ENCODE peak calls at places on chromosomes 12 and 14, in five cellular contexts. S is stomach, E is A673, P is pancreas, G is upper lobe of right lung. O is an unnamed sample.

GRCh38 chr12:5047729-5048128 is 4.0 kb downstream of the KCNA5 start:
- DNase-seq in P (no peak), E (no peak), G (no peak), S (no peak), O (no peak)

GRCh38 chr12:68180792-68181744 is 21.5 kb upstream of the IFNG start:
- DNase-seq in S (no peak), G (no peak), E (peak; percentile 6), P (no peak), O (no peak)

GRCh38 chr14:56474419-56475022 is 105.1 kb upstream of the TMEM260 start:
- DNase-seq in E (peak; percentile 74), S (no peak), G (no peak), P (no peak), O (no peak)

GRCh38 chr14:90758959-90759358 is 57.3 kb downstream of the TTC7B start:
- DNase-seq in G (peak; percentile 77), E (peak; percentile 32), P (peak; percentile 46), S (peak; percentile 38), O (peak; percentile 86)

GRCh38 chr14:32417956-32418552 is 89.0 kb downstream of the AKAP6 start:
- DNase-seq in G (no peak), S (peak; percentile 26), E (peak; percentile 15), P (peak; percentile 20), O (peak; percentile 36)

GRCh38 chr12:131379758-131380157 is 331.1 kb upstream of the SFSWAP start:
- DNase-seq in E (no peak), S (no peak), P (no peak), G (no peak), O (no peak)

GRCh38 chr14:52703225-52703624 is 3.8 kb upstream of the PSMC6 start:
- DNase-seq in G (no peak), E (peak; percentile 30), P (no peak), S (peak; percentile 70), O (no peak)

GRCh38 chr14:65296402-65296801 is 116.1 kb upstream of the FUT8 start:
- DNase-seq in G (no peak), P (peak; percentile 59), E (no peak), S (peak; percentile 27), O (no peak)

GRCh38 chr12:78192979-78193378 is 362.3 kb downstream of the NAV3 start:
- DNase-seq in E (no peak), S (no peak), P (no peak), G (no peak), O (no peak)

GRCh38 chr12:848519-849191 is 96.3 kb downstream of the WNK1 start:
- DNase-seq in P (no peak), E (no peak), S (no peak), G (no peak), O (no peak)

GRCh38 chr14:96671218-96671617 is 126.0 kb upstream of the VRK1 start:
- DNase-seq in S (no peak), G (no peak), P (no peak), E (no peak), O (no peak)

GRCh38 chr12:104756901-104757300 is 201.2 kb downstream of the SLC41A2 start:
- DNase-seq in G (no peak), E (no peak), S (no peak), P (no peak), O (no peak)

GRCh38 chr12:33708935-33709334 is 269.3 kb upstream of the SYT10 start:
- DNase-seq in P (no peak), S (no peak), E (no peak), G (no peak), O (no peak)

GRCh38 chr12:27969901-27970390 is 2.6 kb downstream of the PTHLH start:
- DNase-seq in E (peak; percentile 81), S (peak; percentile 72), P (peak; percentile 65), G (peak; percentile 76), O (peak; percentile 76)

GRCh38 chr12:38691164-38691563 is 214.2 kb downstream of the CPNE8 start:
- DNase-seq in G (no peak), P (no peak), S (no peak), E (no peak), O (no peak)

GRCh38 chr14:89855961-89856360 is 98.6 kb downstream of the EFCAB11 start:
- DNase-seq in S (no peak), G (no peak), P (no peak), E (no peak), O (no peak)

GRCh38 chr12:120984351-120984898 is 6.1 kb downstream of the HNF1A start:
- DNase-seq in S (peak; percentile 83), G (no peak), E (no peak), P (no peak), O (no peak)

GRCh38 chr12:68587448-68587873 is 23.2 kb upstream of the RAP1B start:
- DNase-seq in E (no peak), G (no peak), S (no peak), P (no peak), O (no peak)

GRCh38 chr12:72493390-72493789 is 221.2 kb downstream of the TRHDE start:
- DNase-seq in E (no peak), P (no peak), G (no peak), S (no peak), O (no peak)

GRCh38 chr12:21934173-21934572 is 7.1 kb downstream of the ABCC9 start:
- DNase-seq in G (no peak), P (no peak), S (no peak), E (no peak), O (no peak)

GRCh38 chr12:108241961-108242360 is 97.2 kb downstream of the CMKLR1 start:
- DNase-seq in P (no peak), E (no peak), G (no peak), S (no peak), O (no peak)

GRCh38 chr14:97005908-97006307 is 208.7 kb downstream of the VRK1 start:
- DNase-seq in S (no peak), G (no peak), E (no peak), P (no peak), O (no peak)

GRCh38 chr12:88571543-88571942 is 8.7 kb downstream of the KITLG start:
- DNase-seq in P (no peak), E (no peak), S (no peak), G (no peak), O (no peak)

GRCh38 chr12:51392556-51393237 is 1.5 kb upstream of the GALNT6 start:
- DNase-seq in G (no peak), E (no peak), S (no peak), P (no peak), O (peak; percentile 69)

GRCh38 chr12:121947966-121948365 is 29.6 kb downstream of the CFAP251 start:
- DNase-seq in S (no peak), G (no peak), E (no peak), P (no peak), O (no peak)

GRCh38 chr14:31275731-31276130 is 68.1 kb upstream of the HECTD1 start:
- DNase-seq in G (no peak), P (no peak), E (no peak), S (no peak), O (no peak)
- H3K9me3 ChIP-seq in G (no peaks in the 10 kb centered on the region), P (no peaks in the 10 kb centered on the region), E (peaks cover 7% of the 10 kb centered on the region), S (peaks cover 10% of the 10 kb centered on the region), O (no peaks in the 10 kb centered on the region)

DNA sequence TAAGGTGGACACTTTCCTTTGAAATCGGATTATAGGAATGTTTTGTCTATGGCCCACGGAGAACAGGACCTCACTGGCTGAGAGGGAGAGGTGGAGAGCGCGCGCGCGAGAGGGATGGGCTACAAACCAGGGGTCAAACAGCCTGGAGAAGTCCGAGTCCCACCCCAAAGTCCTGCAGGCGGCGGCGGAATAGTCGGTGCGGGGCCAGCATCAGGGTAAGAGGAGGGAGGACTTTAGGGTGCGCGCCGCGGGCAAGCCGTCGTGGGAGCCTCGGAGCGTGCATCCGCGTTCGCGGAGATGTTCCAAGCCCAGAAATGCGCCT is 3.3 kb upstream of the HOXC8 start:
- DNase-seq in P (no peak), G (no peak), E (no peak), S (no peak), O (no peak)
- H3K4me1 ChIP-seq in P (no peaks in the 10 kb centered on the region), G (peaks cover 13% of the 10 kb centered on the region), E (peaks cover 68% of the 10 kb centered on the region), S (peaks cover 31% of the 10 kb centered on the region), O (peaks cover 2% of the 10 kb centered on the region)

GRCh38 chr12:26954027-26954426 is 15.8 kb downstream of the FGFR1OP2 start:
- DNase-seq in S (no peak), E (no peak), G (no peak), P (no peak), O (no peak)
- H3K27ac ChIP-seq in S (no peak overlapping the region), E (no peak overlapping the region), G (peak overlapping the region; percentile 33), P (no peak overlapping the region), O (no peak overlapping the region)

GRCh38 chr14:47509957-47510356 is 165.4 kb downstream of the MDGA2 start:
- DNase-seq in S (no peak), E (no peak), G (no peak), P (no peak), O (no peak)
- H3K9me3 ChIP-seq in S (no peaks in the 10 kb centered on the region), E (no peaks in the 10 kb centered on the region), G (no peaks in the 10 kb centered on the region), P (no peaks in the 10 kb centered on the region), O (no peaks in the 10 kb centered on the region)

GRCh38 chr14:101082036-101082435 is 178.5 kb upstream of the RTL1 start:
- DNase-seq in S (peak; percentile 19), P (no peak), E (no peak), G (peak; percentile 46), O (no peak)
- H3K4me1 ChIP-seq in S (peaks cover 10% of the 10 kb centered on the region), P (no peaks in the 10 kb centered on the region), E (peaks cover 2% of the 10 kb centered on the region), G (no peaks in the 10 kb centered on the region), O (no peaks in the 10 kb centered on the region)

DNA sequence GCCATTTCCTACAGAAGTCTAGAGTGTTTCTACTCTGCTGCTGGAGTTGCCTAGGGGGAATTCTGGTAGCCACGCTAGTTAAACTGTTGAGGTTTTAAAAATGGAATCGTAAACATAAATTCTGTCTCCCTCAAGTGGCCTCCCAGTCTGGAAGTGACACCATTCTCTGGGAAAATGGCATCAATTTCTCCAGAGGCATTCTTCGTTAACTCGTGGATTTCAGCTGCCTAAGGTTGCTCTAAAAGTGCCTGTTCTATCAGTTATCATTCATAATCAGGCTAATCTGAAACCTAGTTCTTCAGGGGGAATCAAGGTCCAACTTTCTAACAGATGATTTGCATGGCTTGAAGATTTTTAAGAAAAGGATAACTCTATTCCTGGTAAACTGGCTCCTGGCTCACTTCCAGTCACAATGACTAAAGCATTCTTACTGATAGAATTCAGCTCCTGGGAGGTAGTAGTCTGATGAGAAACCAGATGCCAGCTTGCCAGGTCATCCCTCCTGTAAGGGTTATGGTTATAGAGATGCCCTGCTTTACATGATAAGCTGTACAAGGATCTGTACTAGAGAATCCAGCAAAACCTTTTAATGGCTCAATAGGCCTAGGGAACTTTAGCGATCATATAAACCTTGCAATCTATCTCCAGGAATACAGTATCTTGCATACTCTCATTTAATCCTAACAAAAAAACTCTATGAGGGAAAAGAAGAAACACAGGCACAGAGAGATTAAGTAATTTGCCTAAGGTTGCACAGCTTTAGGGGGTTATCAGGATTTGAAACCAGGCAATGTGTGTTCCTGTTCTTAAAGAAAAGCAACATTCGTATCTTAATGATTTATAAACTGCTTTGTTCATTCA is 1.5 kb downstream of the L3HYPDH start:
- DNase-seq in E (peak; percentile 37), S (no peak), P (no peak), G (no peak), O (no peak)
- H3K27ac ChIP-seq in E (peak overlapping the region; percentile 92), S (peak overlapping the region; percentile 93), P (no peak overlapping the region), G (peak overlapping the region; percentile 95), O (peak overlapping the region; percentile 71)

GRCh38 chr14:106039400-106039799 is 513.0 kb downstream of the TMEM121 start:
- DNase-seq in G (peak; percentile 78), P (peak; percentile 28), S (no peak), E (peak; percentile 15), O (no peak)

DNA sequence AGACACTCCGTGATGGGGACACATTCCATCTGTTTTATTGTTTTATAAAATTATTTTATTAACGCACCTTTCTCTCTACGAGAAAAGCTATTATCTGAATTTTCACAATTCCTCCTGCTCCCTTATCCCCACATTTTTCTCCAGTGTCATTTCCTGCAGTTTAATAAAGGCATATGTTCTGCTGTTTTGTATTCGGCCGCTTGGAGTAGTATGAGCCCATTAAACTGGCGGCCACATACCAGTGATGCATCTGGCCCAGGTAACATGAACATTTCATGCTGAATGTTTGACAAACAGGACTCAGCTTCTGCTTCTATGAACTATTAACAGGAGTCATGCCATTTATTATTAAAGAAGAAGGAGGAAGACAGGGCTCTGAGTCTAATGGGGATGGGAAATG is 511.0 kb downstream of the TMEM121 start:
- DNase-seq in P (no peak), G (no peak), E (no peak), S (no peak), O (no peak)
- H3K9me3 ChIP-seq in P (no peaks in the 10 kb centered on the region), G (no peaks in the 10 kb centered on the region), E (no peaks in the 10 kb centered on the region), S (no peaks in the 10 kb centered on the region), O (no peaks in the 10 kb centered on the region)